ENCODE peak calls at places on chromosomes 4 and X, in five cellular contexts. One of them, this sample, is unnamed.

GRCh38 chr4:163808091-163808490 is 313.6 kb downstream of the TMA16 start:
- DNase-seq in astrocyte of the spinal cord: no peak
- DNase-seq in nephron progenitor cell: no peak
- DNase-seq in A172: no peak
- DNase-seq in M059J: no peak
- DNase-seq in this sample: no peak

GRCh38 chr4:25406081-25406692 is 29.1 kb downstream of the ANAPC4 start:
- DNase-seq in astrocyte of the spinal cord: peak
- DNase-seq in nephron progenitor cell: no peak
- DNase-seq in A172: no peak
- DNase-seq in M059J: no peak
- DNase-seq in this sample: no peak

GRCh38 chr4:76016383-76016782 is 6.9 kb downstream of the CXCL10 start:
- DNase-seq in astrocyte of the spinal cord: no peak
- DNase-seq in nephron progenitor cell: no peak
- DNase-seq in A172: no peak
- DNase-seq in M059J: no peak
- DNase-seq in this sample: no peak

GRCh38 chrX:71183341-71183740 is 38.7 kb downstream of the NLGN3 start:
- DNase-seq in astrocyte of the spinal cord: no peak
- DNase-seq in nephron progenitor cell: peak
- DNase-seq in A172: no peak
- DNase-seq in M059J: no peak
- DNase-seq in this sample: no peak

GRCh38 chrX:71953946-71954345 is 43.3 kb downstream of the NHSL2 start:
- DNase-seq in astrocyte of the spinal cord: no peak
- DNase-seq in nephron progenitor cell: no peak
- DNase-seq in A172: no peak
- DNase-seq in M059J: no peak
- DNase-seq in this sample: no peak

GRCh38 chr4:110527156-110527555 is 51.2 kb downstream of the ENPEP start:
- DNase-seq in astrocyte of the spinal cord: no peak
- DNase-seq in nephron progenitor cell: no peak
- DNase-seq in A172: no peak
- DNase-seq in M059J: no peak
- DNase-seq in this sample: no peak

GRCh38 chrX:139203681-139204575 is 326.6 kb upstream of the F9 start:
- DNase-seq in astrocyte of the spinal cord: no peak
- DNase-seq in nephron progenitor cell: peak
- DNase-seq in A172: no peak
- DNase-seq in M059J: peak
- DNase-seq in this sample: no peak

GRCh38 chr4:165964591-165964990 is 91.6 kb downstream of the TLL1 start:
- DNase-seq in astrocyte of the spinal cord: no peak
- DNase-seq in nephron progenitor cell: no peak
- DNase-seq in A172: no peak
- DNase-seq in M059J: peak
- DNase-seq in this sample: no peak

GRCh38 chr4:52588771-52589591 is 70.1 kb downstream of the USP46 start:
- DNase-seq in astrocyte of the spinal cord: peak
- DNase-seq in nephron progenitor cell: no peak
- DNase-seq in A172: no peak
- DNase-seq in M059J: peak
- DNase-seq in this sample: no peak

GRCh38 chrX:111490683-111491082 is 20.8 kb upstream of the SERTM2 start:
- DNase-seq in astrocyte of the spinal cord: no peak
- DNase-seq in nephron progenitor cell: no peak
- DNase-seq in A172: no peak
- DNase-seq in M059J: no peak
- DNase-seq in this sample: no peak

GRCh38 chrX:40237745-40238178 is 140.0 kb upstream of the BCOR start:
- DNase-seq in astrocyte of the spinal cord: no peak
- DNase-seq in nephron progenitor cell: no peak
- DNase-seq in A172: no peak
- DNase-seq in M059J: no peak
- DNase-seq in this sample: no peak

GRCh38 chrX:51776851-51777250 is 33.6 kb downstream of the GSPT2 start:
- DNase-seq in astrocyte of the spinal cord: no peak
- DNase-seq in nephron progenitor cell: no peak
- DNase-seq in A172: no peak
- DNase-seq in M059J: no peak
- DNase-seq in this sample: no peak

GRCh38 chrX:21176927-21177571 is 197.2 kb upstream of the CNKSR2 start:
- DNase-seq in astrocyte of the spinal cord: peak
- DNase-seq in nephron progenitor cell: no peak
- DNase-seq in A172: no peak
- DNase-seq in M059J: no peak
- DNase-seq in this sample: no peak

GRCh38 chr4:108861339-108861738 is 98.5 kb upstream of the ETNPPL start:
- DNase-seq in astrocyte of the spinal cord: no peak
- DNase-seq in nephron progenitor cell: peak
- DNase-seq in A172: no peak
- DNase-seq in M059J: peak
- DNase-seq in this sample: no peak

GRCh38 chrX:127577884-127578283 is 474.3 kb downstream of the ACTRT1 start:
- DNase-seq in astrocyte of the spinal cord: no peak
- DNase-seq in nephron progenitor cell: no peak
- DNase-seq in A172: no peak
- DNase-seq in M059J: no peak
- DNase-seq in this sample: no peak

GRCh38 chr4:84647307-84647884 is 64.5 kb downstream of the CDS1 start:
- DNase-seq in astrocyte of the spinal cord: peak
- DNase-seq in nephron progenitor cell: no peak
- DNase-seq in A172: no peak
- DNase-seq in M059J: no peak
- DNase-seq in this sample: no peak

GRCh38 chr4:155799106-155799793 is 40.4 kb downstream of the GUCY1B1 start:
- DNase-seq in astrocyte of the spinal cord: no peak
- DNase-seq in nephron progenitor cell: no peak
- DNase-seq in A172: no peak
- DNase-seq in M059J: no peak
- DNase-seq in this sample: no peak

GRCh38 chrX:30060718-30061117 is 154.6 kb upstream of the MAGEB2 start:
- DNase-seq in astrocyte of the spinal cord: peak
- DNase-seq in nephron progenitor cell: peak
- DNase-seq in A172: peak
- DNase-seq in M059J: peak
- DNase-seq in this sample: no peak

GRCh38 chr4:155509619-155510018 is 132.9 kb upstream of the MAP9 start:
- DNase-seq in astrocyte of the spinal cord: no peak
- DNase-seq in nephron progenitor cell: no peak
- DNase-seq in A172: no peak
- DNase-seq in M059J: no peak
- DNase-seq in this sample: no peak

GRCh38 chr4:39521253-39521908 is 5.9 kb downstream of the UGDH start:
- DNase-seq in astrocyte of the spinal cord: peak
- DNase-seq in nephron progenitor cell: no peak
- DNase-seq in A172: no peak
- DNase-seq in M059J: no peak
- DNase-seq in this sample: no peak

GRCh38 chrX:13386092-13386491 is 66.2 kb upstream of the ATXN3L start:
- DNase-seq in astrocyte of the spinal cord: no peak
- DNase-seq in nephron progenitor cell: no peak
- DNase-seq in A172: peak
- DNase-seq in M059J: no peak
- DNase-seq in this sample: no peak